ENCODE peak calls at places on chromosomes 7 and 10, in five cellular contexts. E, N, J, K and V are unnamed samples.

GRCh38 chr10:104052351-104052885 is 33.3 kb downstream of the COL17A1 start:
- DNase-seq in K (no peak), N (no peak), J (peak), E (no peak), V (no peak)

GRCh38 chr7:24978837-24979469 is 1.0 kb downstream of the OSBPL3 start:
- DNase-seq in K (no peak), N (no peak), J (peak), E (no peak), V (no peak)

GRCh38 chr10:124176309-124177179 is 83.1 kb upstream of the CHST15 start:
- DNase-seq in N (no peak), J (no peak), K (peak), E (no peak), V (peak)

GRCh38 chr10:88999629-89000028 is 9.0 kb downstream of the FAS start:
- DNase-seq in E (no peak), N (no peak), K (no peak), J (peak), V (peak)

GRCh38 chr7:46969303-46970130 is 612.4 kb downstream of the TNS3 start:
- DNase-seq in J (peak), N (no peak), E (peak), K (no peak), V (peak)

GRCh38 chr10:124155781-124156401 is 62.5 kb upstream of the CHST15 start:
- DNase-seq in J (peak), N (no peak), K (no peak), E (peak), V (peak)

GRCh38 chr10:5293691-5294550 is 70.8 kb upstream of the UCN3 start:
- DNase-seq in J (peak), E (peak), K (peak), N (no peak), V (peak)

GRCh38 chr7:38781991-38782390 is 127.0 kb downstream of the VPS41 start:
- DNase-seq in N (no peak), E (no peak), J (no peak), K (no peak), V (no peak)

GRCh38 chr7:27202018-27202740 is 2.3 kb upstream of the HOXA13 start:
- DNase-seq in J (no peak), E (no peak), K (no peak), N (no peak), V (no peak)

GRCh38 chr7:10122573-10123100 is 851.0 kb upstream of the PHF14 start:
- DNase-seq in E (no peak), N (no peak), J (peak), K (no peak), V (no peak)

GRCh38 chr7:152872061-152872744 is 112.7 kb downstream of the ACTR3B start:
- DNase-seq in N (no peak), J (no peak), E (no peak), K (peak), V (no peak)

GRCh38 chr10:98664329-98665042 is 217.8 kb upstream of the HPS1 start:
- DNase-seq in K (peak), N (peak), E (peak), J (peak), V (peak)

GRCh38 chr10:71269301-71270288 is 49.5 kb upstream of the SLC29A3 start:
- DNase-seq in K (no peak), J (peak), N (no peak), E (no peak), V (no peak)

GRCh38 chr7:94452257-94452656 is 57.4 kb upstream of the CASD1 start:
- DNase-seq in K (no peak), J (no peak), E (no peak), N (no peak), V (peak)

GRCh38 chr10:71740069-71740468 is 20.5 kb upstream of the C10orf105 start:
- DNase-seq in E (peak), N (no peak), K (no peak), J (peak), V (no peak)

GRCh38 chr10:114301951-114302710 is 63.1 kb downstream of the VWA2 start:
- DNase-seq in E (no peak), N (no peak), J (no peak), K (no peak), V (no peak)

GRCh38 chr7:116859323-116859722 is 3.1 kb upstream of the CAPZA2 start:
- DNase-seq in J (peak), E (peak), N (no peak), K (no peak), V (peak)

GRCh38 chr7:38748056-38748610 is 117.0 kb upstream of the AMPH start:
- DNase-seq in K (no peak), J (peak), E (peak), N (no peak), V (peak)

GRCh38 chr10:58064714-58065528 is 202.8 kb downstream of the IPMK start:
- DNase-seq in J (peak), N (no peak), K (no peak), E (peak), V (peak)

GRCh38 chr7:130152270-130153141 is 52.7 kb downstream of the TMEM209 start:
- DNase-seq in J (peak), K (no peak), N (no peak), E (no peak), V (no peak)

GRCh38 chr7:41886257-41886905 is 183.5 kb upstream of the INHBA start:
- DNase-seq in K (no peak), J (peak), N (no peak), E (peak), V (peak)

GRCh38 chr10:11483189-11484148 is 128.0 kb downstream of the USP6NL start:
- DNase-seq in N (no peak), E (no peak), J (no peak), K (no peak), V (no peak)

GRCh38 chr10:117933036-117933435 is 113.7 kb downstream of the RAB11FIP2 start:
- DNase-seq in E (peak), N (no peak), J (no peak), K (no peak), V (peak)

GRCh38 chr7:102064361-102065025 is 222.2 kb upstream of the SH2B2 start:
- DNase-seq in K (no peak), E (peak), N (no peak), J (peak), V (no peak)

GRCh38 chr10:4883079-4883739 is 57.2 kb downstream of the AKR1E2 start:
- DNase-seq in J (peak), K (no peak), E (peak), N (no peak), V (peak)

GRCh38 chr10:81018898-81019890 is 481.5 kb downstream of the SH2D4B start:
- DNase-seq in J (peak), E (peak), N (no peak), K (no peak), V (peak)

GRCh38 chr10:125201791-125202622 is 41.6 kb upstream of the CTBP2 start:
- DNase-seq in J (no peak), N (no peak), K (no peak), E (peak), V (no peak)

GRCh38 chr7:108402865-108403264 is 53.4 kb downstream of the NRCAM start:
- DNase-seq in E (no peak), K (no peak), N (no peak), J (peak), V (peak)

GRCh38 chr7:30799206-30799975 is 28.2 kb downstream of the MINDY4 start:
- DNase-seq in J (peak), K (no peak), E (peak), N (no peak), V (peak)